ENCODE peak calls at places on chromosomes 5 and 9, in six cellular contexts. Q, B, N, G, R and A are unnamed samples.
A peak's percentile ranks its signal among the peaks of the same experiment; 100 is the strongest.

GRCh38 chr5:153896701-153897100 is 142.0 kb downstream of the FAM114A2 start:
- DNase-seq in N (peak; percentile 19), R (no peak), Q (no peak), G (no peak), B (no peak), A (no peak)

GRCh38 chr9:104866186-104866585 is 61.8 kb downstream of the ABCA1 start:
- DNase-seq in Q (no peak), R (no peak), G (no peak), B (no peak), N (no peak), A (no peak)

GRCh38 chr9:120935383-120935857 is 8.8 kb upstream of the TRAF1 start:
- DNase-seq in N (peak; percentile 97), R (peak; percentile 93), G (peak; percentile 96), B (peak; percentile 100), Q (peak; percentile 85), A (no peak)

GRCh38 chr5:5652181-5652580 is 229.7 kb downstream of the ICE1 start:
- DNase-seq in N (no peak), R (no peak), Q (no peak), B (no peak), G (no peak), A (no peak)

GRCh38 chr9:132927704-132928103 is 16.7 kb downstream of the TSC1 start:
- DNase-seq in N (no peak), B (no peak), Q (no peak), R (no peak), G (no peak), A (no peak)

GRCh38 chr5:91419571-91420537 is 36.7 kb upstream of the ARRDC3 start:
- DNase-seq in G (peak; percentile 77), R (peak; percentile 43), B (peak; percentile 89), Q (no peak), N (peak; percentile 3), A (peak; percentile 43)

GRCh38 chr9:115694014-115694413 is 459.6 kb upstream of the PAPPA start:
- DNase-seq in Q (peak; percentile 48), G (peak; percentile 8), B (no peak), N (no peak), R (peak; percentile 6), A (peak; percentile 80)

GRCh38 chr5:176533390-176533789 is 3.8 kb downstream of the RNF44 start:
- DNase-seq in Q (no peak), B (no peak), G (no peak), N (no peak), R (no peak), A (no peak)

GRCh38 chr9:37575921-37576721 is at the start of gene FBXO10:
- DNase-seq in B (peak; percentile 90), R (peak; percentile 66), N (peak; percentile 87), Q (no peak), G (peak; percentile 78), A (no peak)